ENCODE peak calls at places on chromosomes 3 and 15, in nine cellular contexts. I is heart left ventricle, X is GM12891, O is ovary, E is breast epithelium, D is tibial nerve, P is K562, S is GM12878, B is body of pancreas. G is an unnamed sample.

GRCh38 chr3:131386429-131386926 is 4.9 kb downstream of the NUDT16 start:
- DNase-seq in S (no peak), E (no peak), I (peak), O (no peak), B (no peak), X (no peak), P (no peak), D (peak), G (peak)

GRCh38 chr3:157335198-157335597 is 101.5 kb upstream of the PTX3 start:
- DNase-seq in P (no peak), I (no peak), B (no peak), X (no peak), D (no peak), E (no peak), S (no peak), O (no peak), G (no peak)

GRCh38 chr3:180492047-180492446 is 109.9 kb upstream of the TTC14 start:
- DNase-seq in X (no peak), O (no peak), E (no peak), B (no peak), D (no peak), S (no peak), P (no peak), I (no peak), G (no peak)

GRCh38 chr3:177438596-177439220 is 241.4 kb upstream of the TBL1XR1 start:
- DNase-seq in S (no peak), X (no peak), P (no peak), D (no peak), B (no peak), E (no peak), O (no peak), I (no peak), G (no peak)

GRCh38 chr3:58581328-58582091 is 4.3 kb upstream of the FAM107A start:
- DNase-seq in X (no peak), E (no peak), O (no peak), P (no peak), I (no peak), S (no peak), B (no peak), D (no peak), G (no peak)

GRCh38 chr3:8069981-8070380 is 431.6 kb upstream of the LMCD1 start:
- DNase-seq in E (no peak), B (no peak), O (no peak), X (no peak), S (no peak), D (no peak), P (no peak), I (no peak), G (no peak)

GRCh38 chr15:64683378-64683777 is 92.0 kb downstream of the RBPMS2 start:
- DNase-seq in X (no peak), P (no peak), D (no peak), I (no peak), B (no peak), E (peak), O (no peak), S (no peak), G (no peak)

GRCh38 chr3:141386611-141387110 is 18.4 kb downstream of the ZBTB38 start:
- DNase-seq in B (no peak), D (no peak), I (no peak), P (no peak), X (no peak), O (no peak), S (no peak), E (no peak), G (no peak)

GRCh38 chr3:171646357-171647133 is 163.7 kb downstream of the PLD1 start:
- DNase-seq in E (no peak), O (no peak), S (no peak), X (peak), B (no peak), P (peak), D (no peak), I (no peak), G (peak)

GRCh38 chr3:121834079-121834730 is 655 bp downstream of the IQCB1 start:
- DNase-seq in S (no peak), E (no peak), I (no peak), O (no peak), B (peak), P (peak), X (no peak), D (peak), G (peak)

GRCh38 chr3:11591401-11592266 is 52.1 kb downstream of the VGLL4 start:
- DNase-seq in B (peak), D (peak), S (no peak), E (peak), I (no peak), X (no peak), P (no peak), O (peak), G (no peak)

GRCh38 chr3:129597087-129597791 is 9.2 kb downstream of the PLXND1 start:
- DNase-seq in X (no peak), B (no peak), I (no peak), S (no peak), O (no peak), P (peak), E (no peak), D (no peak), G (peak)

GRCh38 chr15:44468713-44469385 is 41.4 kb downstream of the CTDSPL2 start:
- DNase-seq in P (no peak), O (no peak), B (no peak), X (no peak), E (no peak), D (no peak), I (no peak), S (no peak), G (no peak)

GRCh38 chr3:112482675-112483074 is 16.6 kb downstream of the BTLA start:
- DNase-seq in I (no peak), S (no peak), B (no peak), X (no peak), O (no peak), D (no peak), P (no peak), E (no peak), G (no peak)

GRCh38 chr3:185825639-185826481 is 1.0 kb upstream of the IGF2BP2 start:
- DNase-seq in X (no peak), E (no peak), S (no peak), I (peak), B (peak), P (no peak), O (peak), D (no peak), G (peak)

GRCh38 chr3:14462738-14463137 is 60.3 kb downstream of the SLC6A6 start:
- DNase-seq in P (no peak), E (no peak), I (peak), B (no peak), O (no peak), D (no peak), X (no peak), S (no peak), G (no peak)

GRCh38 chr3:194856296-194856695 is 170.6 kb downstream of the FAM43A start:
- DNase-seq in E (no peak), I (no peak), O (no peak), X (no peak), D (no peak), S (no peak), B (no peak), P (no peak), G (no peak)

GRCh38 chr3:136734382-136735070 is 17.7 kb downstream of the STAG1 start:
- DNase-seq in I (no peak), D (no peak), E (no peak), B (no peak), P (no peak), S (no peak), X (no peak), O (no peak), G (peak)

GRCh38 chr3:176514297-176514696 is 683.0 kb downstream of the TBL1XR1 start:
- DNase-seq in B (no peak), E (no peak), P (peak), I (no peak), D (no peak), X (no peak), S (no peak), O (no peak), G (peak)

GRCh38 chr15:33710746-33711145 is 257.6 kb upstream of the CHRM5 start:
- DNase-seq in O (no peak), D (no peak), I (no peak), B (no peak), E (no peak), X (no peak), S (no peak), P (no peak), G (no peak)

GRCh38 chr3:45644467-45645201 is 44.6 kb upstream of the SACM1L start:
- DNase-seq in O (no peak), P (no peak), D (no peak), E (no peak), B (no peak), X (no peak), S (no peak), I (no peak), G (no peak)

GRCh38 chr15:52112203-52112750 is 298 bp downstream of the BCL2L10 start:
- DNase-seq in B (no peak), O (no peak), I (peak), D (no peak), E (no peak), X (peak), P (no peak), S (no peak), G (peak)

GRCh38 chr3:65177879-65178484 is 490.2 kb upstream of the ADAMTS9 start:
- DNase-seq in E (no peak), P (no peak), D (no peak), S (no peak), B (no peak), I (no peak), O (no peak), X (no peak), G (no peak)

GRCh38 chr3:50139308-50139707 is 15.8 kb upstream of the SEMA3F start:
- DNase-seq in P (no peak), I (no peak), E (no peak), X (no peak), S (no peak), B (no peak), D (no peak), O (no peak), G (no peak)

GRCh38 chr15:66555685-66556084 is 10.1 kb downstream of the LCTL start:
- DNase-seq in I (no peak), E (no peak), S (no peak), O (no peak), X (no peak), D (no peak), B (no peak), P (no peak), G (no peak)

GRCh38 chr3:45929042-45929679 is 14.1 kb upstream of the CXCR6 start:
- DNase-seq in D (peak), I (peak), B (no peak), O (no peak), X (peak), P (peak), E (no peak), S (no peak), G (peak)

GRCh38 chr3:27670619-27671018 is 51.5 kb downstream of the EOMES start:
- DNase-seq in S (no peak), X (no peak), I (no peak), D (no peak), B (no peak), P (no peak), E (no peak), O (no peak), G (no peak)

GRCh38 chr3:65829228-65829627 is 209.5 kb downstream of the MAGI1 start:
- DNase-seq in P (no peak), D (no peak), O (no peak), B (no peak), I (no peak), S (no peak), X (no peak), E (no peak), G (no peak)

GRCh38 chr15:92884813-92885461 is 15.2 kb upstream of the CHD2 start:
- DNase-seq in D (no peak), O (no peak), I (no peak), X (no peak), P (no peak), E (no peak), S (no peak), B (no peak), G (no peak)

GRCh38 chr3:16307832-16308531 is 43.0 kb downstream of the OXNAD1 start:
- DNase-seq in E (no peak), O (no peak), X (no peak), I (no peak), D (no peak), S (no peak), B (no peak), P (no peak), G (no peak)

GRCh38 chr3:195087321-195087720 is 183.6 kb downstream of the XXYLT1 start:
- DNase-seq in D (no peak), X (no peak), S (no peak), O (no peak), E (no peak), P (no peak), I (peak), B (no peak), G (no peak)

GRCh38 chr3:81838455-81838854 is 77.0 kb upstream of the GBE1 start:
- DNase-seq in S (no peak), E (no peak), O (no peak), P (no peak), B (no peak), D (no peak), I (no peak), X (no peak), G (no peak)

GRCh38 chr3:65978116-65978515 is 60.6 kb downstream of the MAGI1 start:
- DNase-seq in S (no peak), D (no peak), O (no peak), I (no peak), X (no peak), E (no peak), P (no peak), B (no peak), G (no peak)

GRCh38 chr3:42446111-42447050 is 36.0 kb upstream of the LYZL4 start:
- DNase-seq in X (no peak), I (no peak), B (no peak), D (no peak), S (no peak), O (no peak), P (no peak), E (no peak), G (no peak)

DNA sequence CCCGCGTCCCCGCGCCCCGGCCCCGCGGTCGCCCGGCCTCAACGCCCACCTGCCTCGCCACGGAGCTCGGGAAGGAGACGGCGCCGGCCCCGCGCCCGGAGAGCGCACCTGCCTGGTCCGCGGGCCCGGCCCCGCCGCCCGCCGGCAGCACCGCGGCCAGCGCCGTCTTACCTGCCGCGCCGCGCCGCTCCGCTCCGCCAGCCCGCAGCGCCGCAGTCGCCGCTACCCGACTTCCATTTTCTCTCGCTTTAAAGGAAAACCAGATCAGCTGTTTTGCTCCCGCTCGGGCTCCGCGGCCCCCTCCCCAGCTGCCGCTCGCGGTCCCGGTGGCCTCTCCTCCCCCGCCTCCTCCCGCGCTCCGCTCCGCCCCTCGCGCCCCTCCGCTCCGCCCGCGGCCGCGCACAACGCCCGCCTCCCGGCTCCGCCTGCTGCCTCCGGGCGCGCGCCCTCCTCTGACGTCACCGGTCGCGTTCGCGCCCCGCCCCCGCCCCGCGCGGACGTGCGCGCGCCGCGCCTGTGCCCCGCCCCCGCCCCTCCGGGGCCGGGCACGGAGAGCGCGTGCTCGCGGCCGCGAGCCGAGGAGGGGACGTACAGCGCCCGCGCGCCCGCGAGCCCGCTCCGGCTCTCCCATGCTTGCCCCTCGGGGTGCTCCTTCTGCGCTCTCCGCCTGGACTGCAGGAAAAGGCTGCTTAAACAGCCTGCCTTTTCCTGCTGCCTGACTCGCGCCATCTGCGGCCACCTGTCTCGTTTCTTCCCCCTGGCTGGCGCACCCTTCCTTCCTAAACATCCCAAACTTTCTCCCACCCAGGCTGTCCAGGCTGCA is 159.8 kb upstream of the CHRNA7 start:
- DNase-seq in S (no peak), X (peak), E (peak), I (peak), B (peak), O (peak), D (peak), P (peak), G (peak)
- TF ChIP-seq POLR2A in S (peak), X (no peak), E (no peak), I (no peak), B (peak), O (peak), D (no peak), P (peak), G (no peak)

GRCh38 chr15:62818691-62819090 is 223.9 kb upstream of the TPM1 start:
- DNase-seq in E (no peak), X (no peak), S (no peak), P (no peak), I (no peak), O (no peak), B (no peak), D (no peak), G (no peak)

GRCh38 chr15:62816342-62817059 is 226.0 kb upstream of the TPM1 start:
- DNase-seq in E (no peak), O (no peak), D (no peak), S (no peak), B (no peak), P (no peak), X (no peak), I (no peak), G (no peak)

GRCh38 chr15:62824111-62824737 is 218.3 kb upstream of the TPM1 start:
- DNase-seq in X (no peak), O (no peak), D (no peak), B (no peak), E (no peak), I (no peak), P (no peak), S (no peak), G (no peak)

GRCh38 chr15:62822228-62822627 is 220.3 kb upstream of the TPM1 start:
- DNase-seq in O (no peak), X (no peak), D (no peak), P (no peak), I (no peak), B (peak), S (no peak), E (no peak), G (no peak)

DNA sequence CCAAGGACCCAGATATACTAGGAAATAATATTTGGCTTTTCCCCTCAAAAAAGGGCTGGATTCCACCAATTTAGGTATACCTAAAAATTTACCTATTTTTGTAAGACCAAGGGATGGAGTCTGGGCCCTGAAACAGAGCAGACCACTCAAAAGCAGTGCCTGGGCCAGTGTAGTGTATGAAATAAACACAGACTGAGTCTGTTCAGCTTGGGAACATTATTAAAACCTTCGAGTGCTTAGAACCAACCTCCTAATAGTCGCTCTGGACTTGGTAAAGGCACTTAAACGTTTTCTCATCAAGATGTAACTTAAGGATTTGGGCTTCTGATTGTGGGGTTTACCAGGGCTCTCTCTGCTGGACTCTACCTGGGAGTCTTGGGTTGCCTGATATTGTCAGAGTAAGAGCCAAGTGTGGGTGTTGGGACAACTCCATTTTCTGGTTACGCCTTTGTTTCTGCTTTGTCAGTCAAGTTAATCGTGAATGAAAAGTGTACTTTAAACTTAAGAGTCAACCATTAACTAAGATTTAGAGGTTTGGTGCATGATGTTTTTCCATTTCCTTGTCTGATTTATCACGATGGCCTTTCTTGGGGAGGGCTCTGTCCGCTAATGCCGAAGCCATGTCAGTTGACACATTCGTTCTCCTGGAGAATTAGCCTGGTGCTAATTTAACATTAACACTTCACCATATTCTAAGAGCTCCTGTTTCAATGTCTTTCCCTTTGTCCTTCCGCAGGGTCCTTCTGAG is 221.0 kb upstream of the TPM1 start:
- DNase-seq in S (no peak), I (no peak), P (no peak), D (no peak), B (peak), E (no peak), X (no peak), O (no peak), G (no peak)
- TF ChIP-seq POLR2A in S (no peak), I (no peak), P (no peak), D (no peak), B (peak), E (no peak), X (no peak), O (no peak), G (no peak)

GRCh38 chr3:182793663-182794454 is 555 bp downstream of the ATP11B start:
- DNase-seq in D (peak), X (peak), I (peak), E (no peak), P (peak), B (peak), S (no peak), O (peak), G (peak)
- TF ChIP-seq POLR2A in D (no peak), X (no peak), I (no peak), E (no peak), P (peak), B (peak), S (peak), O (no peak), G (peak)

GRCh38 chr3:111071257-111072015 is at the start of gene NECTIN3:
- DNase-seq in I (peak), S (no peak), X (peak), D (peak), B (peak), P (peak), O (peak), E (peak), G (peak)
- TF ChIP-seq POLR2A in I (peak), S (no peak), X (no peak), D (peak), B (peak), P (no peak), O (peak), E (peak), G (no peak)